ENCODE peak calls at places on chromosomes 3 and 15, in four cellular contexts. C, Z, A and D are unnamed samples.

GRCh38 chr3:14323401-14324223 is 78.8 kb upstream of the SLC6A6 start:
- DNase-seq in C (no peak), Z (no peak), A (no peak), D (no peak)

GRCh38 chr3:191383104-191383503 is 52.8 kb upstream of the UTS2B start:
- DNase-seq in C (no peak), Z (no peak), A (no peak), D (no peak)

GRCh38 chr3:178551916-178552321 is 15.7 kb downstream of the KCNMB2 start:
- DNase-seq in C (no peak), Z (no peak), A (no peak), D (no peak)

GRCh38 chr15:68352401-68353062 is 75.0 kb downstream of the FEM1B start:
- DNase-seq in C (no peak), Z (no peak), A (no peak), D (no peak)

GRCh38 chr15:90871097-90871715 is 2.8 kb downstream of the FURIN start:
- DNase-seq in C (no peak), Z (no peak), A (peak; percentile 56), D (peak; percentile 55)

GRCh38 chr3:76756578-76756977 is 283.3 kb upstream of the ROBO2 start:
- DNase-seq in C (no peak), Z (no peak), A (no peak), D (no peak)

GRCh38 chr3:42012935-42013651 is 51.2 kb upstream of the ULK4 start:
- DNase-seq in C (peak; percentile 92), Z (peak; percentile 44), A (peak; percentile 90), D (peak; percentile 73)

GRCh38 chr15:79168922-79169322 is 78.3 kb upstream of the RASGRF1 start:
- DNase-seq in C (peak; percentile 72), Z (peak; percentile 35), A (no peak), D (no peak)

GRCh38 chr15:74525946-74526345 is 15.1 kb upstream of the ARID3B start:
- DNase-seq in C (no peak), Z (no peak), A (no peak), D (no peak)

GRCh38 chr15:61091229-61091628 is 137.9 kb downstream of the RORA start:
- DNase-seq in C (no peak), Z (no peak), A (no peak), D (no peak)

GRCh38 chr15:40812721-40813425 is 5.6 kb upstream of the DNAJC17 start:
- DNase-seq in C (no peak), Z (no peak), A (no peak), D (no peak)

GRCh38 chr15:50556642-50557371 is 10.3 kb upstream of the USP50 start:
- DNase-seq in C (no peak), Z (no peak), A (no peak), D (no peak)

GRCh38 chr3:152444029-152444641 is 175.4 kb downstream of the MBNL1 start:
- DNase-seq in C (no peak), Z (no peak), A (peak; percentile 45), D (no peak)

GRCh38 chr3:55673764-55674163 is 186.7 kb upstream of the WNT5A start:
- DNase-seq in C (no peak), Z (no peak), A (no peak), D (no peak)

GRCh38 chr3:48240711-48241491 is at the start of gene ZNF589:
- DNase-seq in C (peak; percentile 96), Z (peak; percentile 83), A (peak; percentile 99), D (peak; percentile 94)
- TF ChIP-seq CTCF in C (peak; percentile 31), Z (peak; percentile 29), A (peak; percentile 64), D (no peak)

DNA sequence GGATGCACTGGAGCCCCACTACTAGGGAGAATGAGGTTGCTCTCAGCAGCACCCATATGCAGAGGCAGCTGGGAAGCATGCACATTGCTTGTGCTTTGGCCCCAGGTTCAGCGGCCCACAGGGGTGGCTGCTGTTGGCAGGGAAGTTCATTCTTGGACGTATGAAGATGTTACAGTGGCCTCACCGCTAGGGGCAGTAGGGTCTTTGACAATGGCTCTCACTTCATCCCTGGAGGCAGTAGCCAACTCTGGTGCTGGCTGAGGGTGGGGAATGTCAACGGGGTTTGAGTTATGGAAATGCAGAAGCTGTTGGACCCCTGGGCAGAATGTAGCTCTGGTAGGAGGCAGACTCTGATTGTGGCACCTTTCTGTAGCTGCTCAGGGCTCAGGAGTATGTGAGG is 279.9 kb downstream of the SCAPER start:
- DNase-seq in C (no peak), Z (no peak), A (no peak), D (no peak)
- TF ChIP-seq CTCF in C (no peak), Z (peak; percentile 14), A (no peak), D (no peak)

GRCh38 chr15:88805031-88805780 is 2.0 kb downstream of the ACAN start:
- DNase-seq in C (no peak), Z (no peak), A (no peak), D (no peak)
- TF ChIP-seq CTCF in C (no peak), Z (no peak), A (peak; percentile 37), D (no peak)

GRCh38 chr3:150030841-150031240 is 60.1 kb upstream of the PFN2 start:
- DNase-seq in C (no peak), Z (no peak), A (no peak), D (no peak)
- TF ChIP-seq CTCF in C (no peak), Z (no peak), A (no peak), D (no peak)

GRCh38 chr3:147614210-147614609 is 205.0 kb downstream of the ZIC1 start:
- DNase-seq in C (no peak), Z (no peak), A (no peak), D (no peak)

GRCh38 chr3:147616998-147617619 is 207.9 kb downstream of the ZIC1 start:
- DNase-seq in C (no peak), Z (no peak), A (no peak), D (no peak)

GRCh38 chr3:147620906-147621305 is 211.7 kb downstream of the ZIC1 start:
- DNase-seq in C (no peak), Z (no peak), A (no peak), D (no peak)

GRCh38 chr3:147618636-147619035 is 209.5 kb downstream of the ZIC1 start:
- DNase-seq in C (no peak), Z (no peak), A (no peak), D (no peak)

GRCh38 chr3:147619925-147620580 is 210.9 kb downstream of the ZIC1 start:
- DNase-seq in C (no peak), Z (no peak), A (no peak), D (no peak)
- TF ChIP-seq CTCF in C (no peak), Z (no peak), A (no peak), D (no peak)